ENCODE peak calls at places on chromosomes 12 and 14, in seven cellular contexts. R is CD8-positive, alpha-beta T cell; D is psoas muscle; B is thoracic aorta; W is body of pancreas; A is osteocyte; N is epithelial cell of esophagus. V is an unnamed sample.

GRCh38 chr12:92745874-92746553 is 43.2 kb downstream of the PLEKHG7 start:
- DNase-seq in B (peak; percentile 70), R (no peak), D (peak; percentile 87), N (peak; percentile 95), A (no peak), W (peak; percentile 38), V (no peak)

GRCh38 chr12:26212356-26212755 is 17.0 kb downstream of the SSPN start:
- DNase-seq in D (peak; percentile 37), B (no peak), R (no peak), W (no peak), N (no peak), A (no peak), V (no peak)

GRCh38 chr12:132955094-132955932 is 793 bp downstream of the ZNF605 start:
- DNase-seq in B (no peak), N (peak; percentile 63), R (no peak), A (peak; percentile 78), W (peak; percentile 50), D (peak; percentile 51), V (peak; percentile 18)

GRCh38 chr12:96907681-96908163 is 665 bp downstream of the NEDD1 start:
- DNase-seq in B (no peak), W (peak; percentile 14), R (peak; percentile 26), A (no peak), N (peak; percentile 27), D (no peak), V (peak; percentile 46)

GRCh38 chr14:100567009-100567876 is 20.0 kb downstream of the BEGAIN start:
- DNase-seq in A (no peak), B (no peak), R (peak; percentile 20), D (no peak), N (no peak), W (peak; percentile 62), V (peak; percentile 32)

GRCh38 chr12:108129017-108129812 is at the start of gene WSCD2:
- DNase-seq in R (no peak), B (no peak), A (peak; percentile 85), W (peak; percentile 16), N (peak; percentile 27), D (peak; percentile 54), V (no peak)

GRCh38 chr12:47270782-47271664 is 191.3 kb upstream of the AMIGO2 start:
- DNase-seq in R (no peak), B (no peak), D (no peak), N (peak; percentile 96), W (no peak), A (no peak), V (no peak)

GRCh38 chr12:16088421-16088820 is 177.3 kb downstream of the DERA start:
- DNase-seq in B (no peak), D (no peak), W (no peak), R (no peak), A (no peak), N (no peak), V (no peak)

GRCh38 chr14:106185837-106186233 is 659.5 kb downstream of the TMEM121 start:
- DNase-seq in R (peak; percentile 70), W (no peak), B (no peak), A (no peak), N (no peak), D (no peak), V (peak; percentile 92)

GRCh38 chr12:55624056-55624455 is 12.6 kb upstream of the OR10P1 start:
- DNase-seq in W (no peak), A (no peak), B (no peak), R (no peak), D (no peak), N (peak; percentile 81), V (no peak)

DNA sequence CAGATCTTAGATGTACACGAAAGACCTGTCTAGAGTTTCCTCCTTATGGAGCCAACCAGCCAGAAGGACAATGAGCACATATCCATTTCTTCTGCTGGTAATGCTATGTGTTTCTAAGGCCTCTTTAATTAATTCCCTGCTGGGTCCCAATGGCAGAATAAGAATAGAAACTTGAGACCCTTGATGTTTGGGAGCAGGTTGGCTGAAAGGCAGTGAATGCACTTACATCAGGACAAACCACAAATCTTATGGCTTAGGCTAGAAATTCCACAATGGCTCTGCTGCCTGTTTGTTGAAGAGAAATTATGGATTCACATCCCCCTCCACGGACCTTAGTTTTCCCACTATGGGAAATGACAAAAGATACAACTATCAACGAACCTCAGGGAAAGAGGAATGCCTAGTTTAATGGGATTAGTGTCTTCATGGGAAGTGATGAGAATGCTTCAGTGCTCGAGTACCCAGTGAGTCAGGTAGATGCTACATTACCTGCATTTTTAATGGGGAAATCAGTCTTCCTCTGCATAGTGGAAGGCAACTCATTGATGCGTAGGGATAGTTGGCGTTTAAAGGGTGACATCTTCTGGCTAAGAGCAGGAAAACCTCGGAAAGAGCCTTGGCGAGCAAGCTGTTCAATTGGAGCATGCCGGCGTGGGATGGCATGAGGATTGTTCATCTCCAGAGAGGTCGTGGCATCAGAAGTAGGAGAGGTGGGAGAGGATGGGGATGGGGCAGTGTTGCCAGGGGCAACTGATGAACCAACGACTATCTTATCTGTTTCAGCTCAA is 46.5 kb downstream of the PAPLN start:
- DNase-seq in A (no peak), R (no peak), N (peak; percentile 42), W (no peak), B (no peak), D (no peak), V (no peak)
- TF ChIP-seq CTCF in A (peak; percentile 56), R (no peak), N (peak; percentile 48), W (no peak), B (no peak), D (no peak), V (no peak)

GRCh38 chr14:35741345-35742031 is 67.6 kb downstream of the RALGAPA1 start:
- DNase-seq in R (no peak), B (no peak), A (no peak), D (no peak), N (no peak), W (no peak), V (no peak)
- TF ChIP-seq CTCF in R (no peak), B (no peak), A (no peak), D (no peak), N (no peak), W (no peak), V (no peak)

GRCh38 chr14:103123634-103124500 is 606 bp downstream of the TNFAIP2 start:
- DNase-seq in D (peak; percentile 72), B (no peak), R (peak; percentile 17), N (peak; percentile 15), W (no peak), A (no peak), V (no peak)
- TF ChIP-seq CTCF in D (peak; percentile 43), B (no peak), R (no peak), N (no peak), W (peak; percentile 16), A (peak; percentile 24), V (peak; percentile 13)

DNA sequence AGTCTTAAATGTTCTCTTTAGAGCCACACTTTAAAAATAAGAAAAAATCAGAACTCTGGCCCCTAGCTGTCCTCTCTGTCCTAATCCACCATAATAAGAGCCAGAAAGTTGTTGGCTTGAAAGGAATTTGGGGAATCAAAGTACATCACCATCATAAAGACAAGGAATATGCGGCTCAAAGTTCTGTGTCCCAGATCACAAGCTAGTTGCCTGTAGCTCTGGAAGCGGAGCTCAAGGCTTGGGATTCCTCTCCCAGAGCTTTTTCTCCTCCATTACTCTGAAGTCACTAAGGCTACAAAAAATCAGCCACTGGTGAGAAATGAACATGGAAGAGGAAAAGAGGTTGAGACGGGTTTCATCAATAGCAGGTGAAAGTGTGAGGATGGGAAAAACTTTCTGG is 6.4 kb downstream of the DPF3 start:
- DNase-seq in N (no peak), R (no peak), A (no peak), B (no peak), W (no peak), D (no peak), V (no peak)
- TF ChIP-seq CTCF in N (no peak), R (no peak), A (no peak), B (no peak), W (no peak), D (no peak), V (no peak)

GRCh38 chr14:76810953-76811400 is 1.7 kb downstream of the ANGEL1 start:
- DNase-seq in D (no peak), B (no peak), R (no peak), W (peak; percentile 35), N (peak; percentile 42), A (no peak), V (no peak)
- TF ChIP-seq CTCF in D (no peak), B (peak; percentile 31), R (no peak), W (peak; percentile 39), N (peak; percentile 63), A (peak; percentile 65), V (peak; percentile 45)

GRCh38 chr12:119804011-119804641 is 73.0 kb downstream of the CIT start:
- DNase-seq in D (peak; percentile 75), N (peak; percentile 84), A (peak; percentile 90), B (no peak), W (peak; percentile 73), R (no peak), V (no peak)
- TF ChIP-seq CTCF in D (peak; percentile 41), N (peak; percentile 57), A (peak; percentile 57), B (no peak), W (peak; percentile 45), R (no peak), V (no peak)

GRCh38 chr12:22978962-22979361 is 354.0 kb downstream of the ETNK1 start:
- DNase-seq in B (no peak), R (no peak), A (no peak), D (no peak), W (no peak), N (peak; percentile 94), V (no peak)
- TF ChIP-seq CTCF in B (no peak), R (no peak), A (no peak), D (no peak), W (no peak), N (no peak), V (no peak)

DNA sequence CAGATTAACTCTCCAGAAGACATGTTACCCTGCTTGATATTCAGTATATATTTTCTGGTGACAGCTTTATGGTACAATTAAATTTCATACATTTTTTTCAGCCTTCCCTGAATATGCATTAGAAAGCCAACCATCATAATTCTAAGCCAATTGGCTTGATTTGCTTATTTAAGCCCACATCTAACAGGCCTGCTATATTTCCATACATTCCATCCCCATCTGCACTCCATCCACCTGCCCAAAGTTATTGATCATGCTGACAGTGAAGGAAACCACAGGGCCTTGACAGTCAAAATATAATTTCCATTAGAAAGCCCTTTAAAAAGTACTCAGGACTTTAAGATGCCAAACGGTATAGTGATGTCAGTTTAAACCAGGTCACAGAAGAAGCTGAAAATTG is 164.3 kb downstream of the GXYLT1 start:
- DNase-seq in D (no peak), N (no peak), R (no peak), W (no peak), A (no peak), B (no peak), V (no peak)
- TF ChIP-seq CTCF in D (no peak), N (no peak), R (no peak), W (no peak), A (no peak), B (no peak), V (no peak)

DNA sequence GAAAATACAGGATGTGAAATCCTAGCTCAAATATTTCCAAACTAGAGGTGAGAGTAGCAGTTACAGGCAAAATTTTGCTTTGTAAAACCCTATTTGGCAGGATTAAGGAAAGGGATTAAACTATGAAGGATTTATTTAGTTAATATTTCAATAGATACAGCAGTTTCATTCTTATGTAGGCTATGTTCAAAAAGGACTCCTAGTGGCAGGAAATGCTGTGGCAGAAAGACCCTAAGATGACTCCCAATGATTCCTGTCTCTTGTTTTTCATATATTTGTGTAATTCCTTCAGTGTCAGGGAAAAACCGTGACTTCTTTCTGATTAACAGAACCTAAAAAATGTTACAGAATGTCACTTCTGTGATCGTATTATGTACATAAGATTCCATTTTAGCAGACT is 299.5 kb upstream of the RPL10L start:
- DNase-seq in B (no peak), A (no peak), R (no peak), W (no peak), N (no peak), D (no peak), V (no peak)
- TF ChIP-seq CTCF in B (no peak), A (peak; percentile 19), R (no peak), W (no peak), N (peak; percentile 17), D (no peak), V (no peak)

V was measured in DND-41.